ENCODE peak calls at places on chromosomes 16 and 17, in nine cellular contexts. One of them, this sample, is unnamed. For H3K9me3, the result is how much of the 10 kb centered on the place peaks cover.

GRCh38 chr17:79811036-79811887 is 14.4 kb upstream of the CBX8 start:
- DNase-seq in neural progenitor cell: peak
- DNase-seq in AG04450: no peak
- DNase-seq in aorta: no peak
- DNase-seq in neuronal stem cell: no peak
- DNase-seq in small intestine: no peak
- DNase-seq in lung: no peak
- DNase-seq in cardiac muscle cell: no peak
- DNase-seq in effector memory CD4-positive, alpha-beta T cell: no peak
- DNase-seq in this sample: no peak

GRCh38 chr17:35743911-35744328 is 9.1 kb downstream of the GAS2L2 start:
- DNase-seq in cardiac muscle cell: peak
- DNase-seq in effector memory CD4-positive, alpha-beta T cell: no peak
- DNase-seq in neuronal stem cell: no peak
- DNase-seq in AG04450: no peak
- DNase-seq in lung: no peak
- DNase-seq in neural progenitor cell: peak
- DNase-seq in small intestine: no peak
- DNase-seq in aorta: no peak
- DNase-seq in this sample: no peak

GRCh38 chr16:1430214-1430758 is 592 bp upstream of the PERCC1 start:
- DNase-seq in aorta: no peak
- DNase-seq in neural progenitor cell: no peak
- DNase-seq in small intestine: no peak
- DNase-seq in neuronal stem cell: no peak
- DNase-seq in effector memory CD4-positive, alpha-beta T cell: no peak
- DNase-seq in cardiac muscle cell: no peak
- DNase-seq in AG04450: no peak
- DNase-seq in lung: no peak
- DNase-seq in this sample: no peak

GRCh38 chr16:80948886-80949502 is 57.7 kb downstream of the CMC2 start:
- DNase-seq in neural progenitor cell: peak
- DNase-seq in AG04450: no peak
- DNase-seq in cardiac muscle cell: peak
- DNase-seq in aorta: peak
- DNase-seq in lung: no peak
- DNase-seq in neuronal stem cell: peak
- DNase-seq in small intestine: peak
- DNase-seq in effector memory CD4-positive, alpha-beta T cell: no peak
- DNase-seq in this sample: peak

GRCh38 chr16:2019500-2019899 is at the start of gene NPW:
- DNase-seq in neural progenitor cell: peak
- DNase-seq in cardiac muscle cell: no peak
- DNase-seq in AG04450: no peak
- DNase-seq in effector memory CD4-positive, alpha-beta T cell: no peak
- DNase-seq in small intestine: no peak
- DNase-seq in lung: no peak
- DNase-seq in aorta: no peak
- DNase-seq in neuronal stem cell: no peak
- DNase-seq in this sample: no peak

GRCh38 chr17:50447870-50448573 is 20.7 kb downstream of the CHAD start:
- DNase-seq in small intestine: peak
- DNase-seq in aorta: no peak
- DNase-seq in neural progenitor cell: no peak
- DNase-seq in AG04450: no peak
- DNase-seq in effector memory CD4-positive, alpha-beta T cell: no peak
- DNase-seq in neuronal stem cell: no peak
- DNase-seq in lung: peak
- DNase-seq in cardiac muscle cell: no peak
- DNase-seq in this sample: no peak

GRCh38 chr17:48505788-48506187 is 25.0 kb downstream of the HOXB1 start:
- DNase-seq in neural progenitor cell: no peak
- DNase-seq in effector memory CD4-positive, alpha-beta T cell: peak
- DNase-seq in neuronal stem cell: no peak
- DNase-seq in small intestine: peak
- DNase-seq in cardiac muscle cell: peak
- DNase-seq in lung: no peak
- DNase-seq in AG04450: no peak
- DNase-seq in aorta: no peak
- DNase-seq in this sample: peak

GRCh38 chr17:8696951-8697745 is 47.5 kb downstream of the CCDC42 start:
- DNase-seq in effector memory CD4-positive, alpha-beta T cell: no peak
- DNase-seq in aorta: peak
- DNase-seq in cardiac muscle cell: peak
- DNase-seq in neural progenitor cell: peak
- DNase-seq in lung: no peak
- DNase-seq in small intestine: no peak
- DNase-seq in AG04450: peak
- DNase-seq in neuronal stem cell: no peak
- DNase-seq in this sample: no peak

GRCh38 chr17:40355804-40356758 is 8.5 kb downstream of the GJD3 start:
- DNase-seq in neural progenitor cell: no peak
- DNase-seq in small intestine: no peak
- DNase-seq in AG04450: no peak
- DNase-seq in lung: no peak
- DNase-seq in neuronal stem cell: no peak
- DNase-seq in aorta: no peak
- DNase-seq in effector memory CD4-positive, alpha-beta T cell: no peak
- DNase-seq in cardiac muscle cell: no peak
- DNase-seq in this sample: no peak

GRCh38 chr17:38918129-38918913 is 7.1 kb upstream of the LASP1NB start:
- DNase-seq in aorta: peak
- DNase-seq in neural progenitor cell: peak
- DNase-seq in lung: no peak
- DNase-seq in effector memory CD4-positive, alpha-beta T cell: no peak
- DNase-seq in neuronal stem cell: no peak
- DNase-seq in AG04450: no peak
- DNase-seq in cardiac muscle cell: no peak
- DNase-seq in small intestine: no peak
- DNase-seq in this sample: no peak

GRCh38 chr16:11025120-11025531 is 80.8 kb downstream of the CLEC16A start:
- DNase-seq in neuronal stem cell: no peak
- DNase-seq in aorta: no peak
- DNase-seq in cardiac muscle cell: no peak
- DNase-seq in lung: no peak
- DNase-seq in small intestine: no peak
- DNase-seq in AG04450: no peak
- DNase-seq in effector memory CD4-positive, alpha-beta T cell: no peak
- DNase-seq in neural progenitor cell: no peak
- DNase-seq in this sample: no peak
- H3K9me3 ChIP-seq in neuronal stem cell: under half
- H3K9me3 ChIP-seq in aorta: under half
- H3K9me3 ChIP-seq in cardiac muscle cell: under half
- H3K9me3 ChIP-seq in lung: under half
- H3K9me3 ChIP-seq in small intestine: under half
- H3K9me3 ChIP-seq in AG04450: under half
- H3K9me3 ChIP-seq in effector memory CD4-positive, alpha-beta T cell: under half
- H3K9me3 ChIP-seq in neural progenitor cell: under half
- H3K9me3 ChIP-seq in this sample: under half

GRCh38 chr16:35731341-35732040 is 2272.1 kb downstream of the TP53TG3F start:
- DNase-seq in AG04450: no peak
- DNase-seq in aorta: no peak
- DNase-seq in neural progenitor cell: no peak
- DNase-seq in effector memory CD4-positive, alpha-beta T cell: no peak
- DNase-seq in small intestine: no peak
- DNase-seq in lung: no peak
- DNase-seq in neuronal stem cell: no peak
- DNase-seq in cardiac muscle cell: no peak
- DNase-seq in this sample: no peak

GRCh38 chr16:35730251-35730650 is 2270.8 kb downstream of the TP53TG3F start:
- DNase-seq in AG04450: no peak
- DNase-seq in neural progenitor cell: no peak
- DNase-seq in neuronal stem cell: no peak
- DNase-seq in cardiac muscle cell: no peak
- DNase-seq in aorta: no peak
- DNase-seq in small intestine: no peak
- DNase-seq in effector memory CD4-positive, alpha-beta T cell: no peak
- DNase-seq in lung: no peak
- DNase-seq in this sample: no peak

GRCh38 chr16:35724551-35724950 is 2265.1 kb downstream of the TP53TG3F start:
- DNase-seq in lung: no peak
- DNase-seq in small intestine: no peak
- DNase-seq in effector memory CD4-positive, alpha-beta T cell: no peak
- DNase-seq in AG04450: no peak
- DNase-seq in neuronal stem cell: no peak
- DNase-seq in neural progenitor cell: no peak
- DNase-seq in aorta: no peak
- DNase-seq in cardiac muscle cell: no peak
- DNase-seq in this sample: no peak

DNA sequence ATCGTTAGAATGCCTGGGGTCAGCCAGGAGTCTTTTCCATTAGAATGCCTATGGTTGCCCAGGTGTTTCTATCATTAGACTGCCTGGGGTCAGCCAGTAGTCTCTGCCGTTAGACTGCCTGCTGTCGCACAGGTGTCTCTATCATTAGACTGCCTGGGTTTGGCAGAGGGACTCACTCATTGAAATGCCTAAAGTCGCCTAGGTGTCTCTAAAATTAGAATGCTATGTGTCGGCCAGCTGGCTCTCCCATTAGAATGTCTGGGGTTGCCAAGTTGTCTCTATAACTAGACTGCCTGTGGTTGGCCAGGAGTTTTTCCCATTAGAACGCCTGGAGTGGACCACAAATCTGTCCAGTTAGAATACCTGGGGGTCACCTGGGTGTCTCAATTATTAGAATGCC is 2266.5 kb downstream of the TP53TG3F start:
- DNase-seq in small intestine: no peak
- DNase-seq in neural progenitor cell: no peak
- DNase-seq in aorta: no peak
- DNase-seq in neuronal stem cell: no peak
- DNase-seq in effector memory CD4-positive, alpha-beta T cell: no peak
- DNase-seq in lung: no peak
- DNase-seq in AG04450: no peak
- DNase-seq in cardiac muscle cell: no peak
- DNase-seq in this sample: no peak
- H3K9me3 ChIP-seq in small intestine: under half
- H3K9me3 ChIP-seq in neural progenitor cell: under half
- H3K9me3 ChIP-seq in aorta: under half
- H3K9me3 ChIP-seq in neuronal stem cell: under half
- H3K9me3 ChIP-seq in effector memory CD4-positive, alpha-beta T cell: under half
- H3K9me3 ChIP-seq in lung: under half
- H3K9me3 ChIP-seq in AG04450: under half
- H3K9me3 ChIP-seq in cardiac muscle cell: under half
- H3K9me3 ChIP-seq in this sample: under half

GRCh38 chr16:50416388-50416787 is 47.6 kb upstream of the BRD7 start:
- DNase-seq in neural progenitor cell: no peak
- DNase-seq in cardiac muscle cell: no peak
- DNase-seq in lung: no peak
- DNase-seq in effector memory CD4-positive, alpha-beta T cell: no peak
- DNase-seq in neuronal stem cell: no peak
- DNase-seq in AG04450: no peak
- DNase-seq in aorta: no peak
- DNase-seq in small intestine: no peak
- DNase-seq in this sample: no peak

GRCh38 chr16:50414152-50414551 is 45.4 kb upstream of the BRD7 start:
- DNase-seq in effector memory CD4-positive, alpha-beta T cell: no peak
- DNase-seq in small intestine: no peak
- DNase-seq in neural progenitor cell: no peak
- DNase-seq in lung: no peak
- DNase-seq in neuronal stem cell: no peak
- DNase-seq in cardiac muscle cell: no peak
- DNase-seq in AG04450: no peak
- DNase-seq in aorta: no peak
- DNase-seq in this sample: no peak

GRCh38 chr16:50422926-50423325 is 54.1 kb upstream of the BRD7 start:
- DNase-seq in aorta: no peak
- DNase-seq in neural progenitor cell: no peak
- DNase-seq in neuronal stem cell: no peak
- DNase-seq in small intestine: no peak
- DNase-seq in effector memory CD4-positive, alpha-beta T cell: no peak
- DNase-seq in cardiac muscle cell: no peak
- DNase-seq in lung: peak
- DNase-seq in AG04450: no peak
- DNase-seq in this sample: no peak

GRCh38 chr16:50425044-50425443 is 56.3 kb upstream of the BRD7 start:
- DNase-seq in lung: no peak
- DNase-seq in neuronal stem cell: no peak
- DNase-seq in AG04450: no peak
- DNase-seq in aorta: no peak
- DNase-seq in effector memory CD4-positive, alpha-beta T cell: no peak
- DNase-seq in neural progenitor cell: no peak
- DNase-seq in small intestine: no peak
- DNase-seq in cardiac muscle cell: no peak
- DNase-seq in this sample: no peak

DNA sequence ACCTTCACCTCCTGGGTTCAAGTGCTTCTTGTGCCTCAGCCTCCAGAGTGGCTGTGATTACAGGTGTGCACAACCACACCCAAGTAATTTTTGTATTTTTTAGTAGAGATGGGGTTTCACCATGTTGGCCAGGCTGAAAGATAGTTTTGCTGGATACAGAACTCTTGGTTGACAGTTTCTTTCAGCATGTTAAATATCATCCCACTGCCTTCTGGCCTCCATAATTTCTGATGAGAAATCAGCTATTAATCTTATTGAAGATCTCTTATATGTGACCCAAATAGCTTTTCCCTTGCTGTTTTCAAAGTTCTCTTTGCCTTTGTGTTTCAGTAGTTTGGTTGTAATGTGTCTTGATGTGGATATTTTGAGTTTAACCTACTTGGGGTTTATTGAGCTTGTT is 50.3 kb upstream of the BRD7 start:
- DNase-seq in AG04450: no peak
- DNase-seq in small intestine: no peak
- DNase-seq in cardiac muscle cell: no peak
- DNase-seq in lung: no peak
- DNase-seq in neural progenitor cell: no peak
- DNase-seq in neuronal stem cell: no peak
- DNase-seq in aorta: no peak
- DNase-seq in effector memory CD4-positive, alpha-beta T cell: no peak
- DNase-seq in this sample: no peak
- H3K9me3 ChIP-seq in AG04450: under half
- H3K9me3 ChIP-seq in small intestine: under half
- H3K9me3 ChIP-seq in cardiac muscle cell: under half
- H3K9me3 ChIP-seq in lung: under half
- H3K9me3 ChIP-seq in neural progenitor cell: under half
- H3K9me3 ChIP-seq in neuronal stem cell: under half
- H3K9me3 ChIP-seq in aorta: under half
- H3K9me3 ChIP-seq in effector memory CD4-positive, alpha-beta T cell: under half
- H3K9me3 ChIP-seq in this sample: under half

GRCh38 chr16:86126891-86127290 is 227.9 kb downstream of the IRF8 start:
- DNase-seq in effector memory CD4-positive, alpha-beta T cell: no peak
- DNase-seq in AG04450: no peak
- DNase-seq in small intestine: no peak
- DNase-seq in lung: no peak
- DNase-seq in neuronal stem cell: no peak
- DNase-seq in cardiac muscle cell: no peak
- DNase-seq in neural progenitor cell: no peak
- DNase-seq in aorta: no peak
- DNase-seq in this sample: no peak
- H3K9me3 ChIP-seq in effector memory CD4-positive, alpha-beta T cell: under half
- H3K9me3 ChIP-seq in AG04450: under half
- H3K9me3 ChIP-seq in small intestine: under half
- H3K9me3 ChIP-seq in lung: under half
- H3K9me3 ChIP-seq in neuronal stem cell: under half
- H3K9me3 ChIP-seq in cardiac muscle cell: under half
- H3K9me3 ChIP-seq in neural progenitor cell: under half
- H3K9me3 ChIP-seq in aorta: under half
- H3K9me3 ChIP-seq in this sample: under half

GRCh38 chr16:68563631-68564366 is 24.7 kb downstream of the ZFP90 start:
- DNase-seq in aorta: no peak
- DNase-seq in lung: no peak
- DNase-seq in effector memory CD4-positive, alpha-beta T cell: no peak
- DNase-seq in AG04450: no peak
- DNase-seq in neural progenitor cell: no peak
- DNase-seq in cardiac muscle cell: no peak
- DNase-seq in small intestine: no peak
- DNase-seq in neuronal stem cell: no peak
- DNase-seq in this sample: no peak
- H3K9me3 ChIP-seq in aorta: under half
- H3K9me3 ChIP-seq in lung: under half
- H3K9me3 ChIP-seq in effector memory CD4-positive, alpha-beta T cell: half or more
- H3K9me3 ChIP-seq in AG04450: half or more
- H3K9me3 ChIP-seq in neural progenitor cell: half or more
- H3K9me3 ChIP-seq in cardiac muscle cell: under half
- H3K9me3 ChIP-seq in small intestine: under half
- H3K9me3 ChIP-seq in neuronal stem cell: half or more
- H3K9me3 ChIP-seq in this sample: under half